ENCODE peak calls at places on chromosomes 12 and 14, in five cellular contexts. V, P, Z, Q and X are unnamed samples.
A peak's percentile ranks its signal among the peaks of the same experiment; 100 is the strongest.

GRCh38 chr14:99573000-99573330 is 31.0 kb downstream of the CCDC85C start:
- DNase-seq in Q (no peak), Z (no peak), V (no peak), P (no peak), X (no peak)

GRCh38 chr14:92040431-92041040 is 677 bp upstream of the TRIP11 start:
- DNase-seq in Z (peak; percentile 61), V (peak; percentile 44), Q (no peak), P (no peak), X (no peak)

GRCh38 chr12:131093971-131094830 is 140.5 kb downstream of the ADGRD1 start:
- DNase-seq in V (no peak), P (peak; percentile 7), Z (no peak), Q (peak; percentile 10), X (peak; percentile 17)

GRCh38 chr12:112419269-112420133 is 754 bp downstream of the PTPN11 start:
- DNase-seq in Q (peak; percentile 58), P (peak; percentile 77), Z (peak; percentile 82), V (peak; percentile 79), X (peak; percentile 17)

GRCh38 chr12:48812389-48812788 is 5.9 kb upstream of the CACNB3 start:
- DNase-seq in Z (no peak), P (no peak), V (no peak), Q (no peak), X (no peak)

GRCh38 chr12:94289551-94290312 is 141.4 kb downstream of the PLXNC1 start:
- DNase-seq in Q (no peak), P (peak; percentile 61), V (no peak), Z (peak; percentile 75), X (no peak)

GRCh38 chr14:52079239-52079956 is 10.5 kb upstream of the NID2 start:
- DNase-seq in Z (peak; percentile 71), Q (no peak), P (no peak), V (no peak), X (no peak)

GRCh38 chr12:76996983-76997382 is 68.4 kb downstream of the E2F7 start:
- DNase-seq in P (no peak), Z (no peak), Q (no peak), V (no peak), X (no peak)

GRCh38 chr12:3662516-3662915 is 90.4 kb downstream of the CRACR2A start:
- DNase-seq in Z (no peak), P (no peak), V (no peak), Q (no peak), X (no peak)

GRCh38 chr14:95409472-95410307 is 90.0 kb upstream of the CLMN start:
- DNase-seq in Z (no peak), Q (no peak), V (no peak), P (no peak), X (no peak)

GRCh38 chr12:97275261-97276197 is 187.1 kb upstream of the RMST start:
- DNase-seq in Q (peak; percentile 16), Z (no peak), V (no peak), P (no peak), X (no peak)

GRCh38 chr12:57845478-57846284 is 848 bp downstream of the CTDSP2 start:
- DNase-seq in V (peak; percentile 63), P (peak; percentile 71), Q (peak; percentile 81), Z (no peak), X (peak; percentile 49)

GRCh38 chr12:51793201-51793600 is 55.3 kb downstream of the FIGNL2 start:
- DNase-seq in V (no peak), P (no peak), Z (peak; percentile 74), Q (no peak), X (no peak)

GRCh38 chr14:89807151-89807550 is 147.4 kb downstream of the EFCAB11 start:
- DNase-seq in P (no peak), Z (peak; percentile 21), V (no peak), Q (no peak), X (no peak)

GRCh38 chr12:8563383-8563782 is 22.7 kb upstream of the CLEC4E start:
- DNase-seq in Q (no peak), V (no peak), P (no peak), Z (no peak), X (no peak)

GRCh38 chr12:104680070-104680469 is 223.3 kb downstream of the CHST11 start:
- DNase-seq in V (peak; percentile 50), Z (peak; percentile 22), Q (no peak), P (no peak), X (peak; percentile 25)

GRCh38 chr12:14403711-14404164 is 38.3 kb downstream of the ATF7IP start:
- DNase-seq in P (no peak), Q (no peak), Z (peak; percentile 82), V (peak; percentile 30), X (no peak)
- H3K9me3 ChIP-seq in P (peaks cover 10% of the 10 kb centered on the region), Q (peaks cover 15% of the 10 kb centered on the region), Z (no peaks in the 10 kb centered on the region), V (peaks cover 17% of the 10 kb centered on the region), X (no peaks in the 10 kb centered on the region)

GRCh38 chr14:103868242-103868897 is 21.0 kb upstream of the PPP1R13B start:
- DNase-seq in V (no peak), Z (no peak), Q (no peak), P (no peak), X (no peak)

GRCh38 chr14:103867020-103867419 is 19.6 kb upstream of the PPP1R13B start:
- DNase-seq in Z (no peak), P (no peak), V (no peak), Q (no peak), X (no peak)

GRCh38 chr14:103870144-103870876 is 22.9 kb upstream of the PPP1R13B start:
- DNase-seq in Z (no peak), Q (no peak), V (no peak), P (no peak), X (no peak)

GRCh38 chr14:103869406-103870143 is 22.2 kb upstream of the PPP1R13B start:
- DNase-seq in P (no peak), Q (no peak), Z (no peak), V (no peak), X (no peak)

DNA sequence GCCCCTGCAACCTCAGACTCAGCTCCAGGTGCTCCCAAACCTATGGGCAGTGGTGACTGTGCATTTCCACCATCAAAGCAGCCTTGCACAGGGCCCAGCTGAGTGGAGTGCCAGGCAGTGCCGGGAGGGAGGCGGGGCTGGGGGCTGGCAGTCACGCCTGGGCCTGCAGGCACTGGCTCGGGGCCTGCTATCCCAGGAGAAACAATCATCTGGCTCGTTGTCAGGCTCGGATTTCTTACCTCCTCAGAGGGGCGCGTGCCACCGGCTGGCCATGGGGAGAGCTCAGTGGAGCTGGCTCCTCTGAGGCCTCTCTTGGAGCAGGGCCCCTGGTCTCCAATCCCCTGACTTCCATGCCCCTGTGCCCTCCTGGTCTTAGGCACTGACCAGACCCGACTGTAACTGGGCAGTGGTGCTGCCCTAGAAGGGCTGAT is 20.2 kb upstream of the PPP1R13B start:
- DNase-seq in Z (no peak), V (no peak), P (no peak), Q (no peak), X (no peak)
- H3K27ac ChIP-seq in Z (no peak overlapping the region), V (peak overlapping the region; percentile 37), P (no peak overlapping the region), Q (no peak overlapping the region), X (no peak overlapping the region)

DNA sequence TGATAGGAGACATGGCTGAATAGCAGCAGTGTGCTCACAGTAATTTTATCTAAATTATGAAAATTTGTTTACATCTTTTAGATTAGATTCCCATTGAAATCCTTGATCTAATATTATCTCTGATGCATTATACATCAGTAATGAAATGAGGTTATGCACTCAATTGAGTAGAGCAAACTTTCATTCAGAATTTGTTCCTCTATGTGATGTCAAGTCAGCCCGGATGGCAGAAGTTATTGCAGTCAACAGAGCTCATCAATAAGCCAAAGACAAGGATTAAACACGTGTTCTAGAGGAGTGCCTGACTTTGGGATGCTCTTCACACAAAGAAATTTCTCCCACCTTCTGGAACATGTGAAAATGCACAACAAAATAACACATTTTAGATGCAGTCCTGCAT is 688.8 kb downstream of the TMEM121 start:
- DNase-seq in V (no peak), P (no peak), Q (no peak), Z (no peak), X (no peak)
- H3K9me3 ChIP-seq in V (no peaks in the 10 kb centered on the region), P (no peaks in the 10 kb centered on the region), Q (no peaks in the 10 kb centered on the region), Z (peaks cover 13% of the 10 kb centered on the region), X (no peaks in the 10 kb centered on the region)

GRCh38 chr14:64726585-64726890 is 22.3 kb downstream of the PLEKHG3 start:
- DNase-seq in V (peak; percentile 52), Z (peak; percentile 60), P (peak; percentile 59), Q (no peak), X (no peak)
- H3K27ac ChIP-seq in V (peak overlapping the region; percentile 84), Z (no peak overlapping the region), P (peak overlapping the region; percentile 50), Q (peak overlapping the region; percentile 91), X (no peak overlapping the region)